ENCODE peak calls at places on chromosomes 13 and 19, in four cellular contexts. U is K562, O is HepG2, X is GM12878. Z is an unnamed sample.

GRCh38 chr13:99332456-99332855 is 25.3 kb upstream of the GPR183 start:
- DNase-seq in O (peak), X (no peak), U (no peak), Z (no peak)

GRCh38 chr19:47560999-47561398 is 11.9 kb downstream of the ZNF541 start:
- DNase-seq in O (no peak), X (no peak), U (no peak), Z (no peak)

GRCh38 chr13:57698851-57699250 is 67.3 kb downstream of the PCDH17 start:
- DNase-seq in O (no peak), X (no peak), U (no peak), Z (peak)

GRCh38 chr19:44905437-44906160 is at the start of gene APOE:
- DNase-seq in O (peak), X (no peak), U (peak), Z (peak)

GRCh38 chr13:80382576-80382975 is 41.6 kb upstream of the SPRY2 start:
- DNase-seq in O (no peak), X (no peak), U (no peak), Z (no peak)

GRCh38 chr19:21910318-21910717 is 74.3 kb upstream of the ZNF43 start:
- DNase-seq in X (no peak), U (no peak), O (no peak), Z (no peak)

GRCh38 chr13:100156786-100157185 is 67.9 kb downstream of the PCCA start:
- DNase-seq in U (no peak), O (no peak), X (no peak), Z (no peak)

GRCh38 chr13:59477011-59477410 is 686.7 kb downstream of the DIAPH3 start:
- DNase-seq in X (no peak), O (peak), U (peak), Z (no peak)

GRCh38 chr19:21328402-21328801 is 808 bp downstream of the ZNF708 start:
- DNase-seq in U (peak), X (no peak), O (peak), Z (peak)

GRCh38 chr13:83121904-83122303 is 760.4 kb downstream of the SLITRK1 start:
- DNase-seq in X (no peak), O (no peak), U (no peak), Z (no peak)

GRCh38 chr19:48654299-48655059 is 8.5 kb upstream of the CA11 start:
- DNase-seq in O (no peak), X (no peak), U (peak), Z (peak)

GRCh38 chr13:113465241-113465640 is 12.0 kb upstream of the ADPRHL1 start:
- DNase-seq in U (no peak), X (no peak), O (no peak), Z (no peak)

GRCh38 chr13:26324294-26324693 is 70.4 kb downstream of the CDK8 start:
- DNase-seq in O (no peak), U (no peak), X (no peak), Z (no peak)

GRCh38 chr13:26585136-26585535 is 27.7 kb downstream of the WASF3 start:
- DNase-seq in X (no peak), O (no peak), U (no peak), Z (no peak)

GRCh38 chr13:32079586-32079985 is 48.0 kb downstream of the FRY start:
- DNase-seq in X (no peak), U (no peak), O (no peak), Z (no peak)

GRCh38 chr13:37386276-37386675 is 212.3 kb downstream of the POSTN start:
- DNase-seq in U (no peak), X (no peak), O (no peak), Z (no peak)

GRCh38 chr13:67303661-67304333 is 73.7 kb upstream of the PCDH9 start:
- DNase-seq in X (no peak), U (no peak), O (no peak), Z (no peak)

GRCh38 chr13:19665427-19665859 is 32.0 kb downstream of the MPHOSPH8 start:
- DNase-seq in X (no peak), U (no peak), O (no peak), Z (peak)

GRCh38 chr19:34176581-34176980 is 4.3 kb downstream of the LSM14A start:
- DNase-seq in U (no peak), O (no peak), X (no peak), Z (no peak)

GRCh38 chr13:20190481-20191310 is 2.0 kb downstream of the GJB2 start:
- DNase-seq in X (no peak), U (no peak), O (no peak), Z (no peak)

GRCh38 chr19:18202759-18203407 is 959 bp downstream of the RAB3A start:
- DNase-seq in O (no peak), U (peak), X (no peak), Z (peak)

GRCh38 chr13:113595131-113595530 is 10.6 kb downstream of the TFDP1 start:
- DNase-seq in X (no peak), U (no peak), O (no peak), Z (no peak)

GRCh38 chr13:69999875-70000274 is 107.8 kb upstream of the ATXN8OS start:
- DNase-seq in U (no peak), O (no peak), X (no peak), Z (no peak)

GRCh38 chr19:8811315-8812172 is 20.6 kb downstream of the ZNF558 start:
- DNase-seq in U (no peak), X (no peak), O (no peak), Z (no peak)

GRCh38 chr19:583198-583967 is 6.3 kb upstream of the HCN2 start:
- DNase-seq in X (no peak), O (no peak), U (no peak), Z (no peak)

GRCh38 chr19:58356236-58356970 is 3.1 kb upstream of the A1BG start:
- DNase-seq in X (no peak), U (no peak), O (no peak), Z (no peak)

GRCh38 chr19:14059093-14059480 is 2.8 kb downstream of the PALM3 start:
- DNase-seq in O (no peak), X (no peak), U (peak), Z (peak)

GRCh38 chr13:111629457-111629856 is 309.0 kb downstream of the TEX29 start:
- DNase-seq in U (no peak), X (no peak), O (no peak), Z (no peak)

GRCh38 chr13:34430294-34430693 is 511.8 kb upstream of the NBEA start:
- DNase-seq in X (no peak), U (no peak), O (no peak), Z (no peak)

GRCh38 chr19:19006213-19006612 is 27.1 kb downstream of the SUGP2 start:
- DNase-seq in U (no peak), O (no peak), X (no peak), Z (no peak)

GRCh38 chr19:49407482-49408015 is 15.7 kb downstream of the PTH2 start:
- DNase-seq in U (no peak), X (no peak), O (no peak), Z (no peak)

GRCh38 chr19:10104665-10105221 is 1.4 kb upstream of the PPAN start:
- DNase-seq in O (no peak), X (peak), U (peak), Z (no peak)
- TF ChIP-seq NFIC in O (no peak), X (peak), U (no peak), Z (no peak)

GRCh38 chr13:107476068-107476467 is 739.3 kb downstream of the LIG4 start:
- DNase-seq in O (no peak), X (no peak), U (no peak), Z (no peak)

DNA sequence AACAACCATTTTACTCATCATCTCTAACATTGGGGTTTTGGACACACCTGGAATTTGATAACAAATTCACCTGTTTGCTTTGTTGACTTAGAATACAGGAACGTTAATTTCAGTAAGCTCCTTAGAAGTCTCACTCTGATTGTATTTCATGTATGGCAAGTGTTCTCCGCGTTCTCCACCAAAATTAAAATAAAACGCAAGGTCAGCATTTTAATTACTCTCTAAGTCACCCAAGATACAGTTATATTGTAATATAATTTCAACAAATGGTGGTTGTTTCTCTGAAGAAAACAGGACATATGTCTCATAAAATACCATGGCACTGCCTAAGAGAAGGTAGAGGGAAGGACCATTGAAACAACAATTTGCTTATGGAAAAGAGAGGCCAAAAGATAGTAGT is 742.1 kb downstream of the LIG4 start:
- DNase-seq in U (no peak), X (no peak), O (no peak), Z (no peak)
- H3K9ac ChIP-seq in U (no peak), X (no peak), O (no peak), Z (no peak)

DNA sequence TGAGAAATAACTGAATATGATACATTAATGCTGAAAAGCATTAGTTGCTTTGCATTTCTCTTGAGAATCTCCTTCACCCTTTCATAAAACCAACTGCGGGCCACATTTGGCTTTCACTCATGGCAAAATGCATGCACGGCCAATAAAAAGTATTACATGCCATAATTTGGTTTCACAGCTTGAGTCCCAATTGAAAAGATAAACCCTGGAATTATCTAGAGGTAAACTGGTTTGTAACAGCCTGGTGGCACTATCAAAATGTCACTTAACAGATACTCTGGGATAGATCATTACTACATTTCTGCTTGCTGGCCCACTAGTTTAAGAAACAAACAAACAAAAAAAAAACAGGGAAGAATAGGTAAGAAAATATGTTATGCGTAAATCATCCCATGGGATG is 3.9 kb downstream of the OBI1 start:
- DNase-seq in O (no peak), U (no peak), X (no peak), Z (no peak)
- TF ChIP-seq SIN3A in O (no peak), U (no peak), X (no peak), Z (no peak)

GRCh38 chr13:30932481-30933333 is at the start of gene TEX26:
- DNase-seq in X (no peak), U (no peak), O (no peak), Z (no peak)

GRCh38 chr13:30934803-30935202 is 2.3 kb downstream of the TEX26 start:
- DNase-seq in O (no peak), U (no peak), X (no peak), Z (no peak)

GRCh38 chr13:30933334-30933681 is 852 bp downstream of the TEX26 start:
- DNase-seq in O (no peak), U (no peak), X (no peak), Z (no peak)

GRCh38 chr13:30936920-30937319 is 4.5 kb downstream of the TEX26 start:
- DNase-seq in X (no peak), U (no peak), O (no peak), Z (no peak)

GRCh38 chr13:30934381-30934780 is 1.9 kb downstream of the TEX26 start:
- DNase-seq in O (peak), X (no peak), U (no peak), Z (no peak)
- TF ChIP-seq NFIC in O (no peak), X (no peak), U (no peak), Z (no peak)

GRCh38 chr13:109182777-109183465 is 553.5 kb downstream of the MYO16 start:
- DNase-seq in X (no peak), O (no peak), U (no peak), Z (no peak)

GRCh38 chr13:109175666-109176065 is 546.3 kb downstream of the MYO16 start:
- DNase-seq in X (no peak), O (no peak), U (no peak), Z (no peak)

DNA sequence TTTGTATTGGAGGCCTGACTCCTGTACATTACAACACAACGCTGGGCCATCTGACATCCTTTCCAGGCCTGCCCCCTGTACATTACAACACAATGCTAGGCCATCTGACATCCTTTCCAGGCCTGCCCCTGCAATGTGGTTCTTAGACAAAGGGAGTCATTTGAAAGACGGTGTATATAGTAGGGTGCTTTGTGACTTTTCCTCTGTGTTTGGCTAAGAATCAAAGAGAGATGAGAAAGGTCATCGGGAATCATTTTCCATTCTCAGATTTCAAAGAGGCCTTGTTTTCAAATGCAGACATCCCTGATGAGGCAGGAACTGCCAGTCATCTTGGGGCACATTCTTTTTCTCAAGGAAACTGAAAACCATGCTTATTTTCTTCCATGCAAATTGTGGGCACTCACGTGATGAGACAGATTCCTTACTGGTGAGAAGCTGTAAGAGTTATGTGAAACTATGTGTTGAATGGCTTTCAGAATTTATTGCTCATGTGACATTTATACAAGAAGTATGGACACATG is 551.6 kb downstream of the MYO16 start:
- DNase-seq in U (no peak), O (peak), X (no peak), Z (no peak)
- H3K9ac ChIP-seq in U (no peak), O (no peak), X (no peak), Z (no peak)

DNA sequence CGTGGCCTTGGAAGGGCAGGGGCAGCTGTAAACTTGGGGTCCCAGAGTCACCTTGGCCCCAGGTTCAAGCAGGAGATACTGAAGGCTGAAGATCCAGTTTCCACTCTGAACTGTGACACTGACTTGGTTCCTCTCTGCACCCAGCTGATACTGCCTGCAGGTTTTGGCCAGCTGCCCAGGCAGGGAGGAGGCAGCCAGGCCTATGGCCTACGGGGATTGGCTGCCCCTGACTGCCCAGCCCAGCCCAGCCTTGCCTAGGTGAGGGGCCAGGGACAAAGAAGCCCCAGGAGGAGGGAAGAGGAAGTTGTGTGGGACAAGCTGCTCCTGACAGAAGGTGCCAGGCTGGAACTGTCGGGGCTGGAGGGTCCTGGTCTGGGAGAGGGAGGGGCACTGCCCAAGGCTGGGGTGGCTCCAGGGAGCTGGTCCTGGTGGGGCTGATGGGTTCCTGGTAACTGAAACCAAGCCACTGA is 51.7 kb upstream of the CYP4F8 start:
- DNase-seq in X (no peak), U (peak), O (peak), Z (peak)
- TF ChIP-seq SIN3A in X (no peak), U (no peak), O (no peak), Z (no peak)

GRCh38 chr13:27662738-27663470 is 41.2 kb downstream of the POLR1D start:
- DNase-seq in U (no peak), O (peak), X (no peak), Z (no peak)

GRCh38 chr13:27665761-27666160 is 44.1 kb downstream of the POLR1D start:
- DNase-seq in X (no peak), O (no peak), U (no peak), Z (no peak)

GRCh38 chr13:27663947-27664346 is 42.3 kb downstream of the POLR1D start:
- DNase-seq in X (no peak), O (no peak), U (no peak), Z (no peak)

GRCh38 chr13:27666951-27667350 is 45.3 kb downstream of the POLR1D start:
- DNase-seq in O (no peak), X (no peak), U (peak), Z (no peak)

GRCh38 chr13:27665333-27665732 is 43.6 kb downstream of the POLR1D start:
- DNase-seq in X (no peak), O (no peak), U (peak), Z (no peak)
- TF ChIP-seq NFIC in X (no peak), O (no peak), U (no peak), Z (no peak)

DNA sequence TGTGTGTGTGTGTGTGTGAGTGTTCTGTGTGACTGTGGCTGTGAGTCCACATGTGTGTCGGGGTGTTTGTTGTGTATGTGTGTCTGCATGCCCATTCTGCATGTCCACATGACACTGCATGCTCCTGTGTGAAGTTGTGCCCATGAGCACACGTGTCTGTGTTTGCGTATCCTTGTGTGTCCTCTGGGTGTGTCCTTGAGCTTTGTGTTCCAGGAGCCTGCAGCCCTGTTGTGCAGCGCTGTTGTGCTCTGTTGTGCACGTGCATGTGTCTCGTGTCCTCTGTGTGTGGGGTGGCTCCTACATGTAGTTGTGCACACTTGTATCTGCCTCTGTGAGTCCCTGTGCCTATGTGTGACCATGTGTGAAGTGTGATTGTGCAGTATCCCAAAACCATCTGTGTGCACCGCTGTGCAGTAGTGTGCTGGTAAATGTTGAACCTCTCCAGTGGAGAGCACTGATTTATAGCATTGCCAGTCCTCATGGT is 2.2 kb upstream of the ARHGEF18 start:
- DNase-seq in X (no peak), O (peak), U (no peak), Z (no peak)
- H3K9ac ChIP-seq in X (no peak), O (no peak), U (no peak), Z (no peak)

Z was measured in SK-N-SH.